ENCODE peak calls at places on chromosomes 11 and 22, in six cellular contexts. Q, S, P, I, L and F are unnamed samples.

GRCh38 chr11:115963170-115963569 is 459.0 kb upstream of the CADM1 start:
- DNase-seq in Q (no peak), S (no peak), P (no peak), I (no peak), L (no peak), F (no peak)

GRCh38 chr11:2718817-2719438 is 19.1 kb upstream of the KCNQ1OT1 start:
- DNase-seq in Q (no peak), S (no peak), P (no peak), I (no peak), L (no peak), F (no peak)

GRCh38 chr11:32307449-32307848 is 127.9 kb downstream of the WT1 start:
- DNase-seq in Q (no peak), S (no peak), P (no peak), I (no peak), L (no peak), F (no peak)

GRCh38 chr11:110948112-110948511 is 235.9 kb upstream of the ARHGAP20 start:
- DNase-seq in Q (no peak), S (no peak), P (no peak), I (no peak), L (no peak), F (no peak)

GRCh38 chr11:14971865-14972580 is at the start of gene CALCA:
- DNase-seq in Q (no peak), S (no peak), P (no peak), I (no peak), L (peak), F (no peak)

GRCh38 chr22:37818397-37819099 is 4.6 kb upstream of the GALR3 start:
- DNase-seq in Q (peak), S (peak), P (peak), I (no peak), L (peak), F (peak)

GRCh38 chr11:64931290-64931689 is 4.4 kb downstream of the GPHA2 start:
- DNase-seq in Q (no peak), S (no peak), P (no peak), I (no peak), L (no peak), F (no peak)

GRCh38 chr11:21301981-21302380 is 632.6 kb downstream of the NELL1 start:
- DNase-seq in Q (no peak), S (no peak), P (no peak), I (no peak), L (no peak), F (no peak)

GRCh38 chr22:49294656-49295464 is 532.8 kb downstream of the BRD1 start:
- DNase-seq in Q (no peak), S (no peak), P (no peak), I (no peak), L (no peak), F (no peak)

GRCh38 chr11:78015878-78016277 is 7.2 kb downstream of the KCTD14 start:
- DNase-seq in Q (no peak), S (no peak), P (no peak), I (no peak), L (no peak), F (no peak)

GRCh38 chr11:13667795-13668101 is 720 bp upstream of the FAR1 start:
- DNase-seq in Q (no peak), S (no peak), P (no peak), I (no peak), L (no peak), F (no peak)

GRCh38 chr11:68933605-68934320 is 30.1 kb downstream of the IGHMBP2 start:
- DNase-seq in Q (no peak), S (no peak), P (no peak), I (no peak), L (no peak), F (no peak)

GRCh38 chr22:49957826-49958461 is 2.6 kb upstream of the PIM3 start:
- DNase-seq in Q (no peak), S (no peak), P (no peak), I (no peak), L (no peak), F (no peak)

GRCh38 chr11:133078591-133079179 is 453.6 kb downstream of the OPCML start:
- DNase-seq in Q (peak), S (peak), P (peak), I (peak), L (peak), F (peak)